ENCODE peak calls at places on chromosomes 13 and 19, in four cellular contexts. One of them, this sample, is unnamed.

GRCh38 chr19:28521169-28521568 is 691.8 kb downstream of the UQCRFS1 start:
- DNase-seq in tibial artery: no peak
- DNase-seq in transverse colon: no peak
- DNase-seq in lower lobe of right lung: no peak
- DNase-seq in this sample: no peak

GRCh38 chr13:49062297-49062896 is 86.7 kb downstream of the FNDC3A start:
- DNase-seq in tibial artery: no peak
- DNase-seq in transverse colon: no peak
- DNase-seq in lower lobe of right lung: no peak
- DNase-seq in this sample: no peak

GRCh38 chr13:39876258-39876657 is 220.8 kb downstream of the COG6 start:
- DNase-seq in tibial artery: no peak
- DNase-seq in transverse colon: no peak
- DNase-seq in lower lobe of right lung: no peak
- DNase-seq in this sample: no peak

GRCh38 chr19:12899891-12900518 is 9.0 kb downstream of the GCDH start:
- DNase-seq in tibial artery: no peak
- DNase-seq in transverse colon: peak; percentile 51
- DNase-seq in lower lobe of right lung: no peak
- DNase-seq in this sample: no peak

GRCh38 chr13:80744147-80744914 is 403.4 kb upstream of the SPRY2 start:
- DNase-seq in tibial artery: no peak
- DNase-seq in transverse colon: no peak
- DNase-seq in lower lobe of right lung: no peak
- DNase-seq in this sample: no peak

GRCh38 chr13:28849441-28849840 is 29.3 kb downstream of the MTUS2 start:
- DNase-seq in tibial artery: no peak
- DNase-seq in transverse colon: no peak
- DNase-seq in lower lobe of right lung: no peak
- DNase-seq in this sample: no peak

GRCh38 chr13:20882206-20882605 is 20.3 kb downstream of the XPO4 start:
- DNase-seq in tibial artery: no peak
- DNase-seq in transverse colon: no peak
- DNase-seq in lower lobe of right lung: no peak
- DNase-seq in this sample: no peak

GRCh38 chr19:58544591-58545285 is 874 bp downstream of the TRIM28 start:
- DNase-seq in tibial artery: no peak
- DNase-seq in transverse colon: no peak
- DNase-seq in lower lobe of right lung: peak; percentile 63
- DNase-seq in this sample: no peak

GRCh38 chr13:112671359-112671758 is 18.5 kb upstream of the ATP11A start:
- DNase-seq in tibial artery: no peak
- DNase-seq in transverse colon: no peak
- DNase-seq in lower lobe of right lung: peak; percentile 32
- DNase-seq in this sample: no peak

GRCh38 chr13:43484432-43485225 is 302.1 kb downstream of the ENOX1 start:
- DNase-seq in tibial artery: peak; percentile 62
- DNase-seq in transverse colon: no peak
- DNase-seq in lower lobe of right lung: no peak
- DNase-seq in this sample: no peak

GRCh38 chr19:32859591-32859990 is 10.0 kb downstream of the SLC7A9 start:
- DNase-seq in tibial artery: peak; percentile 57
- DNase-seq in transverse colon: no peak
- DNase-seq in lower lobe of right lung: no peak
- DNase-seq in this sample: no peak

GRCh38 chr19:52190679-52191293 is 934 bp downstream of the PPP2R1A start:
- DNase-seq in tibial artery: peak; percentile 71
- DNase-seq in transverse colon: peak; percentile 55
- DNase-seq in lower lobe of right lung: peak; percentile 55
- DNase-seq in this sample: peak; percentile 62

GRCh38 chr19:52191374-52191773 is 1.5 kb downstream of the PPP2R1A start:
- DNase-seq in tibial artery: no peak
- DNase-seq in transverse colon: peak; percentile 66
- DNase-seq in lower lobe of right lung: no peak
- DNase-seq in this sample: no peak

GRCh38 chr19:52188822-52189744 is 769 bp upstream of the PPP2R1A start:
- DNase-seq in tibial artery: no peak
- DNase-seq in transverse colon: no peak
- DNase-seq in lower lobe of right lung: peak; percentile 99
- DNase-seq in this sample: peak; percentile 84

GRCh38 chr19:52189745-52190678 is at the start of gene PPP2R1A:
- DNase-seq in tibial artery: peak; percentile 100
- DNase-seq in transverse colon: peak; percentile 99
- DNase-seq in lower lobe of right lung: peak; percentile 100
- DNase-seq in this sample: peak; percentile 100

DNA sequence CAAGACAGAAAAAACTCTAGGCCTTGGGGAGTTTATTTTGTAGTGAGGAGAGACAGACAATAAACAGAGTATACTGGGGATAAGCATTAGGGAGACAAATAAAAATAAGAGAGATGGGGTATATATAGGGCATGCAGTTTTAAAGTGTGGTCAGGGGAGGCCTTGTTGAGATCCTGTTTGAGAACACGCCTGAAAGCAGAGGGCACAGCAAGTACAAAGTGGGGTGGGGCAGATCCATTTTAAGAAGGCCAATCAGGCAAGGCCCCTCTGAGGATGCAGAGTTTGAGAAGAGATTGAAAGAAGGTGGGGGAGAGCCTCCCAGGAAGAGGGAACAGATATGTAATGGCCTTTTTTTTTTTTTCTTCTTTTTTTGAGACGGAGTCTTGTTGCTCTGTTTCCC is 2.1 kb downstream of the PPP2R1A start:
- DNase-seq in tibial artery: no peak
- DNase-seq in transverse colon: no peak
- DNase-seq in lower lobe of right lung: no peak
- DNase-seq in this sample: no peak
- H3K4me3 ChIP-seq in tibial artery: no peak overlapping the region
- H3K4me3 ChIP-seq in transverse colon: peak overlapping the region; percentile 95
- H3K4me3 ChIP-seq in lower lobe of right lung: peak overlapping the region; percentile 87
- H3K4me3 ChIP-seq in this sample: no peak overlapping the region

DNA sequence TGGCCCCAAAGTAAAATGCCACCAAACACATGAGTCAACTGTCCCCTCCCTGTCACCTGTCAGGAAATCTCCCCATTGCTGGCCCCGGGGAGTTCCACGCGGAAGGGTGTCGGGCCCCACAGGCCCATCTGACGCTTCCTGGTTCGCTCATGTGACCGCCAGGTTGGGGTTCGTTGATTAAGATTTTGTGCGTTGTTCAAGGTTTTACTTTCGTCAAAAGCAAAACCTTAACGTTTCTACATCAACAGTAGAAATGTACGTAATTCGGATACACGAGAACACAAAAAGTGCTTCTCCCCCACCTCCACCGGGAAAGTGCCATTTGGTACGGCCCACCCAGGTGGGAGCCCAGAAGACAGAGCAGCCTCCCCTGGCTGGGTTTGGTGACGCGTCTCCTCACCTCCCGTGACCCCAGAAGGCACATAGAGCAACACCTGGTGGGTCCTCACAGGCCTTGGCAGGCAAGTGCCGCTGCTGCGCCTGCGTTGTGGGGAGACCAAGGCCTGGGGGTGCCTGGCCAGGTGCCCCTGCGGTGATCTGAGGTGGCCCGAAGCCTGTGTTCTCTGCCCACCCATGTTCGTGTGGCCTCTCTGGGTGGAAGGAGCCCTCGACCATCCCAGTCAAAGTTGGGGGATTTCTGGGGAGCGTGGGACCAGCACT is 161.6 kb downstream of the KDM4B start:
- DNase-seq in tibial artery: no peak
- DNase-seq in transverse colon: peak; percentile 52
- DNase-seq in lower lobe of right lung: no peak
- DNase-seq in this sample: no peak
- H3K4me1 ChIP-seq in tibial artery: peaks cover 37% of the 10 kb centered on the region
- H3K4me1 ChIP-seq in transverse colon: peaks cover 9% of the 10 kb centered on the region
- H3K4me1 ChIP-seq in lower lobe of right lung: peaks cover 18% of the 10 kb centered on the region
- H3K4me1 ChIP-seq in this sample: peaks cover 42% of the 10 kb centered on the region

DNA sequence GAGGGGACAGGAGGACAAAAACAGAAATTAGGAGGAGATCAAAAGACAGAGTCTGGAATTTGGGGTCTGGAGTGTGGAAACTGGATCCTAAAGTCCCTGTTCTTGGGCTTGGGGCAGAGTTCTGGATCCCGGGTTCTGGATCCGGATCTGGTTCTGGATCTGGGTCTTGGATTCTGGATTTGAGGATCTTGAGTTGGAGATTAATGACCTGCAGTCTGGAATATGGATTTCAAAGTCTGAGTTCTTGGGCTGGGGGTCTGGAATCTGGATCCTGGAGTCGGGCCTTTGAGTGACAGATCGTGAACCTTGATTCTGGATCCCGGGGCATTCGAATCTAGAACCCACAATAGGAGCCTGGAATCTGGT is 411 bp upstream of the KLK15 start:
- DNase-seq in tibial artery: no peak
- DNase-seq in transverse colon: no peak
- DNase-seq in lower lobe of right lung: no peak
- DNase-seq in this sample: no peak
- H3K27ac ChIP-seq in tibial artery: no peak overlapping the region
- H3K27ac ChIP-seq in transverse colon: no peak overlapping the region
- H3K27ac ChIP-seq in lower lobe of right lung: no peak overlapping the region
- H3K27ac ChIP-seq in this sample: no peak overlapping the region

GRCh38 chr13:25678398-25678797 is 306.6 kb downstream of the ATP8A2 start:
- DNase-seq in tibial artery: no peak
- DNase-seq in transverse colon: peak; percentile 11
- DNase-seq in lower lobe of right lung: no peak
- DNase-seq in this sample: no peak

GRCh38 chr13:25679154-25679553 is 307.4 kb downstream of the ATP8A2 start:
- DNase-seq in tibial artery: no peak
- DNase-seq in transverse colon: no peak
- DNase-seq in lower lobe of right lung: no peak
- DNase-seq in this sample: no peak

GRCh38 chr13:25679936-25680335 is 308.2 kb downstream of the ATP8A2 start:
- DNase-seq in tibial artery: no peak
- DNase-seq in transverse colon: no peak
- DNase-seq in lower lobe of right lung: no peak
- DNase-seq in this sample: no peak

GRCh38 chr13:25677956-25678355 is 306.2 kb downstream of the ATP8A2 start:
- DNase-seq in tibial artery: no peak
- DNase-seq in transverse colon: no peak
- DNase-seq in lower lobe of right lung: no peak
- DNase-seq in this sample: no peak

GRCh38 chr13:25675060-25675459 is 303.3 kb downstream of the ATP8A2 start:
- DNase-seq in tibial artery: no peak
- DNase-seq in transverse colon: no peak
- DNase-seq in lower lobe of right lung: no peak
- DNase-seq in this sample: no peak
- H3K4me3 ChIP-seq in tibial artery: no peak overlapping the region
- H3K4me3 ChIP-seq in transverse colon: no peak overlapping the region
- H3K4me3 ChIP-seq in lower lobe of right lung: no peak overlapping the region
- H3K4me3 ChIP-seq in this sample: no peak overlapping the region

GRCh38 chr13:94701313-94702180 is 10.8 kb downstream of the SOX21 start:
- DNase-seq in tibial artery: no peak
- DNase-seq in transverse colon: no peak
- DNase-seq in lower lobe of right lung: no peak
- DNase-seq in this sample: no peak

GRCh38 chr13:94700536-94700935 is 11.8 kb downstream of the SOX21 start:
- DNase-seq in tibial artery: no peak
- DNase-seq in transverse colon: no peak
- DNase-seq in lower lobe of right lung: no peak
- DNase-seq in this sample: no peak

GRCh38 chr13:94702181-94703041 is 9.9 kb downstream of the SOX21 start:
- DNase-seq in tibial artery: no peak
- DNase-seq in transverse colon: no peak
- DNase-seq in lower lobe of right lung: no peak
- DNase-seq in this sample: no peak

GRCh38 chr13:94703271-94703670 is 9.1 kb downstream of the SOX21 start:
- DNase-seq in tibial artery: no peak
- DNase-seq in transverse colon: no peak
- DNase-seq in lower lobe of right lung: no peak
- DNase-seq in this sample: no peak

GRCh38 chr13:94700051-94700535 is 12.3 kb downstream of the SOX21 start:
- DNase-seq in tibial artery: no peak
- DNase-seq in transverse colon: no peak
- DNase-seq in lower lobe of right lung: no peak
- DNase-seq in this sample: no peak
- H3K4me1 ChIP-seq in tibial artery: peaks cover 6% of the 10 kb centered on the region
- H3K4me1 ChIP-seq in transverse colon: no peaks in the 10 kb centered on the region
- H3K4me1 ChIP-seq in lower lobe of right lung: no peaks in the 10 kb centered on the region
- H3K4me1 ChIP-seq in this sample: no peaks in the 10 kb centered on the region

GRCh38 chr13:50596776-50597203 is 246.7 kb downstream of the DLEU7 start:
- DNase-seq in tibial artery: no peak
- DNase-seq in transverse colon: no peak
- DNase-seq in lower lobe of right lung: no peak
- DNase-seq in this sample: no peak
- H3K27ac ChIP-seq in tibial artery: no peak overlapping the region
- H3K27ac ChIP-seq in transverse colon: no peak overlapping the region
- H3K27ac ChIP-seq in lower lobe of right lung: no peak overlapping the region
- H3K27ac ChIP-seq in this sample: no peak overlapping the region

GRCh38 chr19:41376241-41376997 is at the start of gene TMEM91:
- DNase-seq in tibial artery: peak; percentile 76
- DNase-seq in transverse colon: peak; percentile 35
- DNase-seq in lower lobe of right lung: peak; percentile 75
- DNase-seq in this sample: no peak
- H3K4me3 ChIP-seq in tibial artery: peak within 1 kb of the TSS; percentile 61
- H3K4me3 ChIP-seq in transverse colon: peak within 1 kb of the TSS; percentile 70
- H3K4me3 ChIP-seq in lower lobe of right lung: peak within 1 kb of the TSS; percentile 77
- H3K4me3 ChIP-seq in this sample: peak within 1 kb of the TSS; percentile 60

DNA sequence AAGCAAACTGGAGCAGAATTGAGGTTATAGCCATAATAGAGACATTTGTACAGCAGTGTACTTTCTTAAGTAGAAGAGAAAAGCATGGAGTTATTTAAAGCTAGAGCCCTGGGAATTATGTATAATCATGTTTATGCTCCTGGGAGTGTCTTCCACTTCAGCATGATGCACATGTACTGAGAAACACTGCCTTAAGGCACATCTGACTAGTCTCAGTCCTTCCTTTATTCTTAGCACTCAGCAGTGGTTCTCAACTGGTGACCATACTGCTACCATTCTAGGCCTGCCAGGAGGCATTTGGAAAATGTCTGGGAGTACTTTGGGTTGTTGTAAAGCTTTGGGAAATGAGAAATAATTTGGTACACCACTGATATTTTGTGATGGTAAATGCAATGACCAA is 45.8 kb downstream of the VWA8 start:
- DNase-seq in tibial artery: no peak
- DNase-seq in transverse colon: no peak
- DNase-seq in lower lobe of right lung: no peak
- DNase-seq in this sample: no peak
- H3K4me1 ChIP-seq in tibial artery: peaks cover 18% of the 10 kb centered on the region
- H3K4me1 ChIP-seq in transverse colon: peaks cover 10% of the 10 kb centered on the region
- H3K4me1 ChIP-seq in lower lobe of right lung: peaks cover 16% of the 10 kb centered on the region
- H3K4me1 ChIP-seq in this sample: no peaks in the 10 kb centered on the region

This sample was measured in right atrium auricular region.